ENCODE peak calls at places on chromosomes 12 and 14, in seven cellular contexts. One of them, this sample, is unnamed.

GRCh38 chr14:31320216-31320615 is 100.1 kb downstream of the HEATR5A start:
- DNase-seq in H9: no peak
- DNase-seq in H1: no peak
- DNase-seq in IMR-90: no peak
- DNase-seq in mesenchymal stem cell: no peak
- DNase-seq in neuronal stem cell: no peak
- DNase-seq in mesendoderm: no peak
- DNase-seq in this sample: no peak

GRCh38 chr14:58430156-58430555 is 2.6 kb downstream of the KIAA0586 start:
- DNase-seq in H9: no peak
- DNase-seq in H1: no peak
- DNase-seq in IMR-90: peak
- DNase-seq in mesenchymal stem cell: peak
- DNase-seq in neuronal stem cell: no peak
- DNase-seq in mesendoderm: no peak
- DNase-seq in this sample: no peak

GRCh38 chr14:64387232-64387737 is 868 bp upstream of the MTHFD1 start:
- DNase-seq in H9: no peak
- DNase-seq in H1: no peak
- DNase-seq in IMR-90: peak
- DNase-seq in mesenchymal stem cell: peak
- DNase-seq in neuronal stem cell: no peak
- DNase-seq in mesendoderm: peak
- DNase-seq in this sample: no peak

GRCh38 chr12:118058881-118059644 is 1.9 kb downstream of the WSB2 start:
- DNase-seq in H9: no peak
- DNase-seq in H1: no peak
- DNase-seq in IMR-90: peak
- DNase-seq in mesenchymal stem cell: no peak
- DNase-seq in neuronal stem cell: no peak
- DNase-seq in mesendoderm: no peak
- DNase-seq in this sample: peak

GRCh38 chr12:71782007-71782406 is 27.3 kb downstream of the RAB21 start:
- DNase-seq in H9: no peak
- DNase-seq in H1: no peak
- DNase-seq in IMR-90: no peak
- DNase-seq in mesenchymal stem cell: no peak
- DNase-seq in neuronal stem cell: no peak
- DNase-seq in mesendoderm: no peak
- DNase-seq in this sample: no peak

GRCh38 chr14:77607741-77608302 is 8.6 kb downstream of the SPTLC2 start:
- DNase-seq in H9: peak
- DNase-seq in H1: no peak
- DNase-seq in IMR-90: no peak
- DNase-seq in mesenchymal stem cell: no peak
- DNase-seq in neuronal stem cell: no peak
- DNase-seq in mesendoderm: peak
- DNase-seq in this sample: no peak

GRCh38 chr12:29782821-29783772 is 645 bp downstream of the TMTC1 start:
- DNase-seq in H9: peak
- DNase-seq in H1: peak
- DNase-seq in IMR-90: peak
- DNase-seq in mesenchymal stem cell: peak
- DNase-seq in neuronal stem cell: peak
- DNase-seq in mesendoderm: peak
- DNase-seq in this sample: no peak

GRCh38 chr14:78637489-78637888 is 467.3 kb downstream of the NRXN3 start:
- DNase-seq in H9: no peak
- DNase-seq in H1: no peak
- DNase-seq in IMR-90: no peak
- DNase-seq in mesenchymal stem cell: no peak
- DNase-seq in neuronal stem cell: no peak
- DNase-seq in mesendoderm: no peak
- DNase-seq in this sample: no peak

GRCh38 chr12:53976172-53976822 is 1.5 kb upstream of the HOTAIR start:
- DNase-seq in H9: no peak
- DNase-seq in H1: no peak
- DNase-seq in IMR-90: no peak
- DNase-seq in mesenchymal stem cell: no peak
- DNase-seq in neuronal stem cell: no peak
- DNase-seq in mesendoderm: peak
- DNase-seq in this sample: no peak

GRCh38 chr14:76937181-76938091 is 91.1 kb downstream of the IRF2BPL start:
- DNase-seq in H9: no peak
- DNase-seq in H1: no peak
- DNase-seq in IMR-90: peak
- DNase-seq in mesenchymal stem cell: peak
- DNase-seq in neuronal stem cell: no peak
- DNase-seq in mesendoderm: peak
- DNase-seq in this sample: no peak

GRCh38 chr12:28963554-28963953 is 185.5 kb upstream of the FAR2 start:
- DNase-seq in H9: no peak
- DNase-seq in H1: no peak
- DNase-seq in IMR-90: peak
- DNase-seq in mesenchymal stem cell: peak
- DNase-seq in neuronal stem cell: no peak
- DNase-seq in mesendoderm: peak
- DNase-seq in this sample: no peak

GRCh38 chr14:51564986-51565604 is 86.6 kb upstream of the FRMD6 start:
- DNase-seq in H9: no peak
- DNase-seq in H1: no peak
- DNase-seq in IMR-90: no peak
- DNase-seq in mesenchymal stem cell: no peak
- DNase-seq in neuronal stem cell: no peak
- DNase-seq in mesendoderm: no peak
- DNase-seq in this sample: peak

GRCh38 chr12:64678835-64679234 is 68.5 kb downstream of the RASSF3 start:
- DNase-seq in H9: no peak
- DNase-seq in H1: no peak
- DNase-seq in IMR-90: no peak
- DNase-seq in mesenchymal stem cell: no peak
- DNase-seq in neuronal stem cell: no peak
- DNase-seq in mesendoderm: no peak
- DNase-seq in this sample: no peak

GRCh38 chr14:79708991-79709390 is 502.3 kb downstream of the DIO2 start:
- DNase-seq in H9: no peak
- DNase-seq in H1: no peak
- DNase-seq in IMR-90: peak
- DNase-seq in mesenchymal stem cell: peak
- DNase-seq in neuronal stem cell: no peak
- DNase-seq in mesendoderm: peak
- DNase-seq in this sample: no peak

GRCh38 chr14:27078176-27078575 is 480.3 kb upstream of the NOVA1 start:
- DNase-seq in H9: no peak
- DNase-seq in H1: no peak
- DNase-seq in IMR-90: no peak
- DNase-seq in mesenchymal stem cell: no peak
- DNase-seq in neuronal stem cell: no peak
- DNase-seq in mesendoderm: no peak
- DNase-seq in this sample: no peak

GRCh38 chr12:34343766-34344165 is 321.5 kb downstream of the ALG10 start:
- DNase-seq in H9: no peak
- DNase-seq in H1: no peak
- DNase-seq in IMR-90: no peak
- DNase-seq in mesenchymal stem cell: no peak
- DNase-seq in neuronal stem cell: no peak
- DNase-seq in mesendoderm: no peak
- DNase-seq in this sample: no peak
- H2BK120ac ChIP-seq in H9: no peak
- H2BK120ac ChIP-seq in H1: no peak
- H2BK120ac ChIP-seq in IMR-90: no peak
- H2BK120ac ChIP-seq in mesenchymal stem cell: no peak
- H2BK120ac ChIP-seq in neuronal stem cell: no peak
- H2BK120ac ChIP-seq in mesendoderm: no peak
- H2BK120ac ChIP-seq in this sample: no peak

GRCh38 chr14:69091695-69092094 is 61.2 kb downstream of the DCAF5 start:
- DNase-seq in H9: no peak
- DNase-seq in H1: no peak
- DNase-seq in IMR-90: no peak
- DNase-seq in mesenchymal stem cell: no peak
- DNase-seq in neuronal stem cell: no peak
- DNase-seq in mesendoderm: no peak
- DNase-seq in this sample: peak
- H4K8ac ChIP-seq in H9: no peak
- H4K8ac ChIP-seq in H1: no peak
- H4K8ac ChIP-seq in IMR-90: no peak
- H4K8ac ChIP-seq in mesenchymal stem cell: no peak
- H4K8ac ChIP-seq in neuronal stem cell: no peak
- H4K8ac ChIP-seq in mesendoderm: no peak
- H4K8ac ChIP-seq in this sample: peak

GRCh38 chr12:122021193-122021821 is 377 bp upstream of the BCL7A start:
- DNase-seq in H9: peak
- DNase-seq in H1: peak
- DNase-seq in IMR-90: no peak
- DNase-seq in mesenchymal stem cell: peak
- DNase-seq in neuronal stem cell: no peak
- DNase-seq in mesendoderm: peak
- DNase-seq in this sample: no peak
- H2BK120ac ChIP-seq in H9: no peak
- H2BK120ac ChIP-seq in H1: no peak
- H2BK120ac ChIP-seq in IMR-90: no peak
- H2BK120ac ChIP-seq in mesenchymal stem cell: no peak
- H2BK120ac ChIP-seq in neuronal stem cell: peak
- H2BK120ac ChIP-seq in mesendoderm: no peak
- H2BK120ac ChIP-seq in this sample: no peak

DNA sequence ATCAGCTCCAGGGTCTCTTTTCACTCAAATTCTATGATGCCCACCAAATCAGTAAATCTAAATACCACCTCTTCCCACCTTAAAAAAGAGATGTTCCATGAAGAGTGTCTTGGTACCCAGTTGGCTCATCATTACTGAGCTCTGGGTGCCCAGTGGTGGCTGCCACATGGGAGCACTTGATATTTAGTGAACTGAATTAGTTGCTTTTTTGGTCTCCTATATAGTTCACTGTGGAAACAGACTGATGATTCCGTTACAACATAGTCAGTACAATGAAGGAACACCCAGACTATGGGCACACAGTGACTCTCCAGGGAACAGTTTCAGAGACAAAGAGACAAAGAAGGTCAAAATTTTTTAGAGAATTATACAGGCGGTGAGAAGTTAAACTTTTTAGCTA is 14.7 kb upstream of the YY1 start:
- DNase-seq in H9: no peak
- DNase-seq in H1: no peak
- DNase-seq in IMR-90: no peak
- DNase-seq in mesenchymal stem cell: no peak
- DNase-seq in neuronal stem cell: no peak
- DNase-seq in mesendoderm: no peak
- DNase-seq in this sample: no peak
- H4K8ac ChIP-seq in H9: no peak
- H4K8ac ChIP-seq in H1: no peak
- H4K8ac ChIP-seq in IMR-90: no peak
- H4K8ac ChIP-seq in mesenchymal stem cell: no peak
- H4K8ac ChIP-seq in neuronal stem cell: no peak
- H4K8ac ChIP-seq in mesendoderm: no peak
- H4K8ac ChIP-seq in this sample: no peak